ENCODE peak calls at places on chromosomes 7 and 10, in six cellular contexts. One of them, this sample, is unnamed.

GRCh38 chr10:44512345-44513095 is 127.6 kb upstream of the CXCL12 start:
- DNase-seq in progenitor cell of endocrine pancreas: no peak
- DNase-seq in Caco-2: no peak
- DNase-seq in astrocyte: no peak
- DNase-seq in mesothelial cell of epicardium: no peak
- DNase-seq in transverse colon: no peak
- DNase-seq in this sample: no peak

GRCh38 chr7:145959981-145960380 is 156.6 kb upstream of the CNTNAP2 start:
- DNase-seq in mesothelial cell of epicardium: no peak
- DNase-seq in Caco-2: no peak
- DNase-seq in transverse colon: no peak
- DNase-seq in astrocyte: no peak
- DNase-seq in progenitor cell of endocrine pancreas: no peak
- DNase-seq in this sample: no peak

GRCh38 chr7:158581440-158582088 is 6.1 kb downstream of the PTPRN2 start:
- DNase-seq in transverse colon: peak
- DNase-seq in Caco-2: peak
- DNase-seq in mesothelial cell of epicardium: no peak
- DNase-seq in astrocyte: no peak
- DNase-seq in progenitor cell of endocrine pancreas: no peak
- DNase-seq in this sample: no peak

GRCh38 chr10:24873281-24873683 is 79.1 kb downstream of the PRTFDC1 start:
- DNase-seq in astrocyte: peak
- DNase-seq in mesothelial cell of epicardium: no peak
- DNase-seq in Caco-2: peak
- DNase-seq in progenitor cell of endocrine pancreas: no peak
- DNase-seq in transverse colon: no peak
- DNase-seq in this sample: peak

GRCh38 chr10:131238669-131239280 is 72.7 kb downstream of the TCERG1L start:
- DNase-seq in transverse colon: no peak
- DNase-seq in Caco-2: no peak
- DNase-seq in mesothelial cell of epicardium: no peak
- DNase-seq in progenitor cell of endocrine pancreas: no peak
- DNase-seq in astrocyte: no peak
- DNase-seq in this sample: no peak

GRCh38 chr7:14073988-14074387 is 84.5 kb upstream of the ETV1 start:
- DNase-seq in astrocyte: peak
- DNase-seq in transverse colon: no peak
- DNase-seq in mesothelial cell of epicardium: no peak
- DNase-seq in progenitor cell of endocrine pancreas: no peak
- DNase-seq in Caco-2: no peak
- DNase-seq in this sample: no peak

GRCh38 chr7:39589323-39590111 is 23.3 kb downstream of the YAE1 start:
- DNase-seq in astrocyte: peak
- DNase-seq in mesothelial cell of epicardium: no peak
- DNase-seq in transverse colon: no peak
- DNase-seq in progenitor cell of endocrine pancreas: no peak
- DNase-seq in Caco-2: no peak
- DNase-seq in this sample: peak

GRCh38 chr7:41045556-41046123 is 657.2 kb downstream of the INHBA start:
- DNase-seq in astrocyte: no peak
- DNase-seq in Caco-2: peak
- DNase-seq in progenitor cell of endocrine pancreas: no peak
- DNase-seq in transverse colon: peak
- DNase-seq in mesothelial cell of epicardium: no peak
- DNase-seq in this sample: no peak

GRCh38 chr10:122056431-122057094 is 67.6 kb downstream of the TACC2 start:
- DNase-seq in astrocyte: no peak
- DNase-seq in transverse colon: peak
- DNase-seq in progenitor cell of endocrine pancreas: no peak
- DNase-seq in mesothelial cell of epicardium: no peak
- DNase-seq in Caco-2: no peak
- DNase-seq in this sample: no peak

GRCh38 chr10:117374506-117375359 is 507 bp downstream of the PDZD8 start:
- DNase-seq in mesothelial cell of epicardium: no peak
- DNase-seq in astrocyte: peak
- DNase-seq in transverse colon: peak
- DNase-seq in progenitor cell of endocrine pancreas: peak
- DNase-seq in Caco-2: peak
- DNase-seq in this sample: peak

GRCh38 chr7:33692956-33693355 is 212.4 kb upstream of the BMPER start:
- DNase-seq in Caco-2: no peak
- DNase-seq in astrocyte: peak
- DNase-seq in transverse colon: no peak
- DNase-seq in progenitor cell of endocrine pancreas: no peak
- DNase-seq in mesothelial cell of epicardium: no peak
- DNase-seq in this sample: peak

GRCh38 chr10:36281871-36282331 is 639.8 kb upstream of the FZD8 start:
- DNase-seq in progenitor cell of endocrine pancreas: no peak
- DNase-seq in astrocyte: peak
- DNase-seq in transverse colon: no peak
- DNase-seq in mesothelial cell of epicardium: no peak
- DNase-seq in Caco-2: peak
- DNase-seq in this sample: no peak

GRCh38 chr10:89615824-89616223 is 29.2 kb downstream of the PANK1 start:
- DNase-seq in Caco-2: no peak
- DNase-seq in mesothelial cell of epicardium: no peak
- DNase-seq in transverse colon: no peak
- DNase-seq in progenitor cell of endocrine pancreas: no peak
- DNase-seq in astrocyte: peak
- DNase-seq in this sample: no peak

GRCh38 chr7:104264281-104264680 is 56.5 kb upstream of the ORC5 start:
- DNase-seq in mesothelial cell of epicardium: no peak
- DNase-seq in astrocyte: peak
- DNase-seq in Caco-2: no peak
- DNase-seq in progenitor cell of endocrine pancreas: no peak
- DNase-seq in transverse colon: no peak
- DNase-seq in this sample: no peak

GRCh38 chr10:70909326-70909935 is 21.1 kb upstream of the PCBD1 start:
- DNase-seq in transverse colon: no peak
- DNase-seq in Caco-2: no peak
- DNase-seq in mesothelial cell of epicardium: no peak
- DNase-seq in astrocyte: no peak
- DNase-seq in progenitor cell of endocrine pancreas: no peak
- DNase-seq in this sample: no peak

GRCh38 chr7:141617280-141617679 is 66.1 kb downstream of the AGK start:
- DNase-seq in mesothelial cell of epicardium: no peak
- DNase-seq in Caco-2: no peak
- DNase-seq in transverse colon: no peak
- DNase-seq in progenitor cell of endocrine pancreas: no peak
- DNase-seq in astrocyte: no peak
- DNase-seq in this sample: peak

GRCh38 chr7:155190608-155191536 is 106.8 kb upstream of the INSIG1 start:
- DNase-seq in progenitor cell of endocrine pancreas: peak
- DNase-seq in mesothelial cell of epicardium: peak
- DNase-seq in transverse colon: peak
- DNase-seq in Caco-2: peak
- DNase-seq in astrocyte: no peak
- DNase-seq in this sample: peak

GRCh38 chr7:18846765-18847215 is 270.6 kb downstream of the TWIST1 start:
- DNase-seq in mesothelial cell of epicardium: no peak
- DNase-seq in progenitor cell of endocrine pancreas: no peak
- DNase-seq in astrocyte: no peak
- DNase-seq in transverse colon: no peak
- DNase-seq in Caco-2: no peak
- DNase-seq in this sample: peak

GRCh38 chr7:135249901-135250300 is 16.3 kb downstream of the STRA8 start:
- DNase-seq in Caco-2: no peak
- DNase-seq in progenitor cell of endocrine pancreas: no peak
- DNase-seq in transverse colon: no peak
- DNase-seq in mesothelial cell of epicardium: no peak
- DNase-seq in astrocyte: no peak
- DNase-seq in this sample: no peak

GRCh38 chr7:115676080-115676479 is 354.5 kb downstream of the TFEC start:
- DNase-seq in mesothelial cell of epicardium: no peak
- DNase-seq in Caco-2: peak
- DNase-seq in progenitor cell of endocrine pancreas: no peak
- DNase-seq in astrocyte: peak
- DNase-seq in transverse colon: peak
- DNase-seq in this sample: no peak

GRCh38 chr10:131061221-131061620 is 250.3 kb downstream of the TCERG1L start:
- DNase-seq in transverse colon: no peak
- DNase-seq in progenitor cell of endocrine pancreas: no peak
- DNase-seq in mesothelial cell of epicardium: no peak
- DNase-seq in Caco-2: no peak
- DNase-seq in astrocyte: no peak
- DNase-seq in this sample: no peak

GRCh38 chr7:128740996-128741395 is 1.8 kb downstream of the CALU start:
- DNase-seq in progenitor cell of endocrine pancreas: no peak
- DNase-seq in astrocyte: peak
- DNase-seq in transverse colon: no peak
- DNase-seq in mesothelial cell of epicardium: no peak
- DNase-seq in Caco-2: no peak
- DNase-seq in this sample: no peak

GRCh38 chr7:16144361-16144760 is 277.0 kb downstream of the CRPPA start:
- DNase-seq in astrocyte: no peak
- DNase-seq in transverse colon: no peak
- DNase-seq in progenitor cell of endocrine pancreas: no peak
- DNase-seq in mesothelial cell of epicardium: no peak
- DNase-seq in Caco-2: peak
- DNase-seq in this sample: no peak

GRCh38 chr10:26725837-26726727 is 28.6 kb downstream of the PDSS1 start:
- DNase-seq in mesothelial cell of epicardium: peak
- DNase-seq in Caco-2: peak
- DNase-seq in progenitor cell of endocrine pancreas: no peak
- DNase-seq in transverse colon: peak
- DNase-seq in astrocyte: peak
- DNase-seq in this sample: peak

GRCh38 chr7:141744131-141744530 is 6.0 kb downstream of the SSBP1 start:
- DNase-seq in astrocyte: no peak
- DNase-seq in mesothelial cell of epicardium: no peak
- DNase-seq in progenitor cell of endocrine pancreas: no peak
- DNase-seq in transverse colon: no peak
- DNase-seq in Caco-2: no peak
- DNase-seq in this sample: no peak

GRCh38 chr7:73963252-73963822 is 64.6 kb upstream of the ELN start:
- DNase-seq in Caco-2: no peak
- DNase-seq in mesothelial cell of epicardium: no peak
- DNase-seq in progenitor cell of endocrine pancreas: no peak
- DNase-seq in transverse colon: no peak
- DNase-seq in astrocyte: no peak
- DNase-seq in this sample: no peak

GRCh38 chr7:47474937-47475879 is 106.7 kb downstream of the TNS3 start:
- DNase-seq in transverse colon: peak
- DNase-seq in progenitor cell of endocrine pancreas: peak
- DNase-seq in mesothelial cell of epicardium: no peak
- DNase-seq in Caco-2: peak
- DNase-seq in astrocyte: peak
- DNase-seq in this sample: peak

GRCh38 chr7:65731129-65731528 is 141.7 kb upstream of the VKORC1L1 start:
- DNase-seq in transverse colon: no peak
- DNase-seq in Caco-2: no peak
- DNase-seq in astrocyte: no peak
- DNase-seq in mesothelial cell of epicardium: no peak
- DNase-seq in progenitor cell of endocrine pancreas: no peak
- DNase-seq in this sample: no peak

DNA sequence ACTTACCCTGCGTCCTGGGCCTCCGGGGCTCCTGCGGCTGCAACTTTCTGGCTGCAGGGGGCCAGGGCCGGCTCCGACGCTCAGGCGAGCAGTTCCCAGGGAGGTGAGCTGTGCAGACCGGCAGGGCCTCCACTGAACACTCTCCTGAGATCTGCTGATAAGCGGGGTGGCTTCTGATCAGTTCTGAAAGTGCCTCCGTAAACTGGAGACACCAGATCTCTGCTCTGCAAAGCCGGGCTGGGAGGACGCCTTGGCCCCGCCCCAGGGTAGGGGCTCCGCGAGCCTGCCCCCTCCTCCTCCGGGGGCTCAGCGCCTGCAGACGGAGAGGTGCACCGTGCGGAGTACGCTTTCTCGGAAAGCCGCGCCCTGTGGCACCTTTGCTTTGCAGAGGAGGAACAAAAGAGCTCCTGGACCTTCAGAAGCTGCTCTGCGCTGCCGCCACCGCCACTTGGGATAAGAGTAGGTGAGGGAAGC is 141.3 kb upstream of the VKORC1L1 start:
- DNase-seq in astrocyte: peak
- DNase-seq in Caco-2: peak
- DNase-seq in progenitor cell of endocrine pancreas: peak
- DNase-seq in transverse colon: peak
- DNase-seq in mesothelial cell of epicardium: peak
- DNase-seq in this sample: no peak
- TF ChIP-seq CTCF in astrocyte: no peak
- TF ChIP-seq CTCF in Caco-2: peak
- TF ChIP-seq CTCF in progenitor cell of endocrine pancreas: peak
- TF ChIP-seq CTCF in transverse colon: peak
- TF ChIP-seq CTCF in mesothelial cell of epicardium: no peak
- TF ChIP-seq CTCF in this sample: peak

DNA sequence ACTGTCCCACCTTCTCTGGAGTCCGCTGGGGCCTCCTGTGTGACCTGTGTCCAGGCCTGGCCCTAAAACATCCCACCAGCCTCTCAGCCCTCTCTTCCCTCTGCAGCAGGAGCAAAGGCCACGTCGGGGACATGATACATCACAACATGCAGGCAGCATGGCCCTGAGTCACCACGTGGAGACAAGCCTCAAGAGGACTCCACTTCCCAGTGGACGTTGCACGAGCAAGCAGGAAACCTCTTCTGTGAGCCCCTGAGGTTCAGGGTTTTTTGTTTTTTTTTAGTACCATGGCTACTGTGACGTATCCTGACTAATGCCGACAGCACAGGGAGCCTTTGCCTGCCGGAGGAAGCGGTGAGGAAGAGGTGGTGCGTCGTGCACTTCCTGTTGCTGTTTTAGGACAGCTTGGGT is 165.9 kb downstream of the DNAJB6 start:
- DNase-seq in mesothelial cell of epicardium: peak
- DNase-seq in transverse colon: peak
- DNase-seq in progenitor cell of endocrine pancreas: no peak
- DNase-seq in astrocyte: no peak
- DNase-seq in Caco-2: no peak
- DNase-seq in this sample: peak
- TF ChIP-seq CTCF in mesothelial cell of epicardium: no peak
- TF ChIP-seq CTCF in transverse colon: no peak
- TF ChIP-seq CTCF in progenitor cell of endocrine pancreas: no peak
- TF ChIP-seq CTCF in astrocyte: no peak
- TF ChIP-seq CTCF in Caco-2: no peak
- TF ChIP-seq CTCF in this sample: no peak

GRCh38 chr10:110600487-110601101 is 33.1 kb downstream of the SMC3 start:
- DNase-seq in mesothelial cell of epicardium: no peak
- DNase-seq in astrocyte: peak
- DNase-seq in transverse colon: no peak
- DNase-seq in progenitor cell of endocrine pancreas: peak
- DNase-seq in Caco-2: peak
- DNase-seq in this sample: peak
- TF ChIP-seq CTCF in mesothelial cell of epicardium: peak
- TF ChIP-seq CTCF in astrocyte: peak
- TF ChIP-seq CTCF in transverse colon: peak
- TF ChIP-seq CTCF in progenitor cell of endocrine pancreas: peak
- TF ChIP-seq CTCF in Caco-2: peak
- TF ChIP-seq CTCF in this sample: peak

DNA sequence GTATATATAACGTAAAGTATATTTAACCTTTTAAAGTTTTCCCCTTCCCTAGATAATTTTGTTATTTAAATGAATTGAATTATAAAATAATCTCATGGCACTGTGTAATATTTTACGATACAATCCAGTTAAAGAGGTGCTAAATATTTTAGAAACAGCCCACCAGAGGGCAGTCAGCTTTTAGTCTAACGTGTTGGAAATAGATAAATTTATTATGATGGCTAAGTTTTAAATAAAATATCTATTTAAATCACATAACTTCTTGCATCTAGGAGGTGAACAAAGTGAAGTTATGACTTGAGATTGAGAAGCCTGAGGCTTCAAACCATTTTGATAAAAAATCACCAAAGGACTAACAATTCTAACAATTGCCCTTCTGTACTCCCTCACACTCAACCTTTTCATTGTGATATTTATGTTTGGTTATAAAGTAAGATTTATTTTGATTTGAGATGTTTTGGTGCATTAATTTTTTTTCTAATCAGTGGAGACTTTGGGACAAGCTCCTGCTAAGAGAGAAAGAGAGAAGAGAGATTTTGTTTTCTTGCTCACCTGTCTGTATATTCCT is 171.5 kb upstream of the SP4 start:
- DNase-seq in progenitor cell of endocrine pancreas: no peak
- DNase-seq in transverse colon: no peak
- DNase-seq in mesothelial cell of epicardium: no peak
- DNase-seq in Caco-2: peak
- DNase-seq in astrocyte: peak
- DNase-seq in this sample: peak
- TF ChIP-seq CTCF in progenitor cell of endocrine pancreas: peak
- TF ChIP-seq CTCF in transverse colon: peak
- TF ChIP-seq CTCF in mesothelial cell of epicardium: peak
- TF ChIP-seq CTCF in Caco-2: peak
- TF ChIP-seq CTCF in astrocyte: no peak
- TF ChIP-seq CTCF in this sample: peak

This sample was measured in HFFc6.